ENCODE peak calls at places on chromosomes 3 and 15, in five cellular contexts. G is neural progenitor cell, X is K562, O is sigmoid colon, L is thoracic aorta. M is an unnamed sample. For H3K4me1, the result is how much of the 10 kb centered on the place peaks cover.

GRCh38 chr15:34147371-34148140 is 45.7 kb downstream of the PGBD4 start:
- DNase-seq in G (no peak), L (no peak), O (no peak), X (no peak), M (no peak)

GRCh38 chr3:100158877-100159563 is 44.7 kb upstream of the FILIP1L start:
- DNase-seq in G (no peak), L (no peak), X (no peak), O (no peak), M (no peak)

GRCh38 chr3:104206925-104207324 is 1159.8 kb upstream of the ALCAM start:
- DNase-seq in L (no peak), O (no peak), G (no peak), X (no peak), M (no peak)

GRCh38 chr15:73965730-73966103 is 26.4 kb downstream of the STOML1 start:
- DNase-seq in G (no peak), X (no peak), L (no peak), O (no peak), M (no peak)

GRCh38 chr15:63915209-63915887 is 81.6 kb upstream of the HERC1 start:
- DNase-seq in O (no peak), L (no peak), X (peak), G (no peak), M (no peak)

GRCh38 chr15:70164910-70165791 is 67.4 kb upstream of the TLE3 start:
- DNase-seq in L (no peak), X (no peak), G (peak), O (peak), M (no peak)

GRCh38 chr3:104939196-104939595 is 427.5 kb upstream of the ALCAM start:
- DNase-seq in X (no peak), L (no peak), G (no peak), O (no peak), M (no peak)

GRCh38 chr3:129123314-129124060 is 1.9 kb upstream of the RAB43 start:
- DNase-seq in O (no peak), L (no peak), X (no peak), G (no peak), M (no peak)

GRCh38 chr3:51943451-51944391 is 1.6 kb downstream of the PARP3 start:
- DNase-seq in L (no peak), X (no peak), O (peak), G (no peak), M (no peak)

GRCh38 chr15:96181873-96182301 is 148.6 kb upstream of the NR2F2 start:
- DNase-seq in X (no peak), G (no peak), O (peak), L (peak), M (peak)

GRCh38 chr15:99998661-99999101 is 265.4 kb upstream of the LYSMD4 start:
- DNase-seq in L (no peak), X (no peak), O (no peak), G (no peak), M (no peak)

GRCh38 chr15:81941479-81941878 is 104.3 kb downstream of the MEX3B start:
- DNase-seq in X (no peak), L (no peak), O (no peak), G (peak), M (no peak)

GRCh38 chr3:158731938-158732855 is at the start of gene RARRES1:
- DNase-seq in O (peak), G (peak), X (no peak), L (no peak), M (peak)

GRCh38 chr3:164683516-164683915 is 394.8 kb downstream of the SI start:
- DNase-seq in O (no peak), G (no peak), L (no peak), X (no peak), M (no peak)

GRCh38 chr3:7171493-7171892 is 310.6 kb downstream of the GRM7 start:
- DNase-seq in G (no peak), X (no peak), O (no peak), L (no peak), M (no peak)

GRCh38 chr3:38582941-38583645 is 66.4 kb downstream of the SCN5A start:
- DNase-seq in X (no peak), L (no peak), G (no peak), O (no peak), M (no peak)

GRCh38 chr15:34773916-34774315 is 19.1 kb upstream of the GJD2 start:
- DNase-seq in O (no peak), X (no peak), L (no peak), G (peak), M (no peak)

GRCh38 chr3:17639765-17640164 is 102.7 kb downstream of the TBC1D5 start:
- DNase-seq in O (no peak), L (peak), X (no peak), G (no peak), M (peak)

GRCh38 chr15:75127186-75127585 is 74.5 kb upstream of the C15orf39 start:
- DNase-seq in X (no peak), O (no peak), L (no peak), G (no peak), M (no peak)
- H3K4me1 ChIP-seq in X (under half), O (under half), L (under half), G (under half), M (under half)

GRCh38 chr15:87733977-87734376 is 522.6 kb downstream of the NTRK3 start:
- DNase-seq in G (no peak), X (no peak), O (no peak), L (no peak), M (no peak)
- H3K4me3 ChIP-seq in G (no peak), X (no peak), O (no peak), L (no peak), M (no peak)

DNA sequence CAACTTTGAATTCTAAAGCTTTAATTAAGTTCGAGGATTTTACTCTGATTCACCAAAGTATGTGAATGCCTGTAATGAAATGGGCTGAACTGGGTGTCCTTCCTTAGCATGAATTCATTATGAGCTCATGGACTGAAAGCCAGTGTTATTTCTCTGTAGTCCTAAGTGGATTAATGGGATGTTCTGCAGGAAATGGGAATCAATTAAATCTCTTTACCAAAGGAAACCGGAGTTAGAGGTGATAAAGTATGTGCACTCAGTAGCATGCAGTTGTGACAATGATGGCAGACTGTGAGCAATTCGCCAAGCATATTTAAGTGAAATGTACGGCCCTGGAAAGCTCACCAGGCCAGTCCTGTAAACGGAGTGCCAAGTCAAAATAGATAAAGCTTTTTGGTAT is 138.7 kb downstream of the CHL1 start:
- DNase-seq in X (no peak), L (no peak), O (no peak), G (peak), M (no peak)
- H3K4me1 ChIP-seq in X (under half), L (under half), O (under half), G (under half), M (under half)

DNA sequence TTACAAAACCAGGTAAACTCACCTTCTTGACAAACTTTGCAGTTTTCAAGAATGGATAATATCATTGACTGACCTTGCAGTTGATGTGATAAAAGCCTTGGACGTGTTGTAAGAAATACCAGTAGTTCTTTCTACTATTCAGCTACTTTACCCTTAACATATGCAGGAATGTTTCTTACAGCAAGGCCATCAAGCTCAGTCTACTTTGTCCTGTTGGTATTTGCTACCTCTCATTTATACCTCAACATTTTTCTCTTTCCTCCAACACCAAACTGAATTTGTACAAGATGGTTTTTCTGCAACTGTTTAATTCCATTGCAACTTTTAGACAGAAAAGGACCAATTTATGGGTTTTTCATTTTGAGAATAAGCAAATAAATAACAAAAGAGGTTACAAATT is 147.4 kb upstream of the BCHE start:
- DNase-seq in X (no peak), L (no peak), G (no peak), O (no peak), M (no peak)
- H3K4me3 ChIP-seq in X (no peak), L (no peak), G (no peak), O (no peak), M (no peak)

GRCh38 chr15:77015651-77016320 is 20.9 kb downstream of the PSTPIP1 start:
- DNase-seq in L (no peak), X (no peak), G (peak), O (no peak), M (no peak)
- H3K4me1 ChIP-seq in L (under half), X (under half), G (under half), O (under half), M (under half)

GRCh38 chr15:83352124-83352523 is 67.7 kb upstream of the BNC1 start:
- DNase-seq in G (no peak), O (no peak), X (no peak), L (no peak), M (no peak)

DNA sequence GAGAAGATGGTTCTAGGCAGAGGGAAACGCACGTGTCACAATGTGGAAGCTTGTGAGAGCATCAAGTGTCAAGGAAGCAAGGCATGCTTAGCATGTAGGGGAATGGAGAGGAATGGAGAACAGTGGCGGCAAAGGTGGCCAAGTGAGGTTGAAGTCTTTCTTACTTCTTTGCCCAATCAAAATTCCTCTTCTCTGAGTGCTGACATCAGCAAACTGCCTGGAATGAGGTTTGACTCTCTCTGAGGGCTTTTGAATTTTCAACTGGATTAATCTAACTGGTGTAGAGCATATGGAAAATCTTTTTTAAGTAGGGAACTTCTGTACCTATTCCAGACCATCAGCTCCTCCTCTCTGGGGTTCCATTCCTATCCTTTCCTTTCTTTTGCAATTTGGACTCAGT is 61.9 kb upstream of the BNC1 start:
- DNase-seq in G (no peak), L (no peak), O (no peak), X (no peak), M (no peak)
- H3K4me3 ChIP-seq in G (no peak), L (no peak), O (no peak), X (no peak), M (no peak)

M was measured in uterus.